ENCODE peak calls at places on chromosomes 3 and 15, in four cellular contexts. E is lung, I is IMR-90, M is mesenchymal stem cell. Z is an unnamed sample. For H3K27me3, the result is how much of the 10 kb centered on the place peaks cover.

GRCh38 chr15:67510597-67511225 is 10.2 kb upstream of the C15orf61 start:
- DNase-seq in E (no peak), I (peak), M (peak), Z (peak)

GRCh38 chr3:116148881-116149530 is 296.3 kb downstream of the LSAMP start:
- DNase-seq in E (no peak), I (peak), M (peak), Z (no peak)

GRCh38 chr3:139617656-139618268 is 60.0 kb downstream of the NMNAT3 start:
- DNase-seq in E (no peak), I (no peak), M (no peak), Z (no peak)

GRCh38 chr3:52792961-52793695 is 1.5 kb upstream of the ITIH3 start:
- DNase-seq in E (no peak), I (no peak), M (no peak), Z (no peak)

GRCh38 chr15:68073576-68074288 is 19.6 kb downstream of the PIAS1 start:
- DNase-seq in E (no peak), I (no peak), M (no peak), Z (no peak)

GRCh38 chr3:178384302-178384939 is 151.8 kb upstream of the KCNMB2 start:
- DNase-seq in E (no peak), I (no peak), M (peak), Z (peak)

GRCh38 chr3:127485396-127486170 is 105.0 kb downstream of the TPRA1 start:
- DNase-seq in E (peak), I (no peak), M (no peak), Z (no peak)

GRCh38 chr3:169144691-169145090 is 518.8 kb downstream of the MECOM start:
- DNase-seq in E (no peak), I (peak), M (no peak), Z (peak)

GRCh38 chr15:101445562-101446526 is 43.7 kb downstream of the PCSK6 start:
- DNase-seq in E (no peak), I (peak), M (peak), Z (peak)

GRCh38 chr3:84108442-84108971 is 850.3 kb upstream of the CADM2 start:
- DNase-seq in E (no peak), I (peak), M (peak), Z (peak)

GRCh38 chr3:48614044-48614443 is 4.6 kb upstream of the UQCRC1 start:
- DNase-seq in E (no peak), I (peak), M (peak), Z (peak)

GRCh38 chr3:196398782-196399181 is 33.4 kb downstream of the UBXN7 start:
- DNase-seq in E (no peak), I (no peak), M (no peak), Z (peak)

GRCh38 chr3:161927131-161927530 is 430.5 kb downstream of the OTOL1 start:
- DNase-seq in E (no peak), I (no peak), M (no peak), Z (no peak)

GRCh38 chr3:16060945-16061344 is 113.5 kb upstream of the GALNT15 start:
- DNase-seq in E (no peak), I (peak), M (peak), Z (peak)

GRCh38 chr3:127848131-127849129 is 26.1 kb upstream of the MGLL start:
- DNase-seq in E (no peak), I (peak), M (peak), Z (peak)

GRCh38 chr3:152853196-152853595 is 18.3 kb downstream of the P2RY1 start:
- DNase-seq in E (no peak), I (peak), M (peak), Z (peak)

GRCh38 chr3:127994011-127994410 is 58.2 kb upstream of the SEC61A1 start:
- DNase-seq in E (no peak), I (no peak), M (no peak), Z (no peak)

GRCh38 chr3:127771746-127772145 is 50.6 kb downstream of the MGLL start:
- DNase-seq in E (no peak), I (no peak), M (no peak), Z (no peak)

GRCh38 chr3:70086336-70086735 is 86.8 kb downstream of the SAMMSON start:
- DNase-seq in E (no peak), I (no peak), M (no peak), Z (no peak)
- H3K4me3 ChIP-seq in E (no peak), I (no peak), M (no peak), Z (no peak)

GRCh38 chr15:90886291-90886614 is 1.9 kb downstream of the FES start:
- DNase-seq in E (no peak), I (no peak), M (no peak), Z (no peak)

GRCh38 chr15:90883971-90884718 is at the start of gene FES:
- DNase-seq in E (peak), I (peak), M (peak), Z (no peak)

GRCh38 chr15:90884719-90885431 is 571 bp downstream of the FES start:
- DNase-seq in E (no peak), I (no peak), M (peak), Z (no peak)

GRCh38 chr15:90887037-90887481 is 2.8 kb downstream of the FES start:
- DNase-seq in E (no peak), I (no peak), M (no peak), Z (no peak)

DNA sequence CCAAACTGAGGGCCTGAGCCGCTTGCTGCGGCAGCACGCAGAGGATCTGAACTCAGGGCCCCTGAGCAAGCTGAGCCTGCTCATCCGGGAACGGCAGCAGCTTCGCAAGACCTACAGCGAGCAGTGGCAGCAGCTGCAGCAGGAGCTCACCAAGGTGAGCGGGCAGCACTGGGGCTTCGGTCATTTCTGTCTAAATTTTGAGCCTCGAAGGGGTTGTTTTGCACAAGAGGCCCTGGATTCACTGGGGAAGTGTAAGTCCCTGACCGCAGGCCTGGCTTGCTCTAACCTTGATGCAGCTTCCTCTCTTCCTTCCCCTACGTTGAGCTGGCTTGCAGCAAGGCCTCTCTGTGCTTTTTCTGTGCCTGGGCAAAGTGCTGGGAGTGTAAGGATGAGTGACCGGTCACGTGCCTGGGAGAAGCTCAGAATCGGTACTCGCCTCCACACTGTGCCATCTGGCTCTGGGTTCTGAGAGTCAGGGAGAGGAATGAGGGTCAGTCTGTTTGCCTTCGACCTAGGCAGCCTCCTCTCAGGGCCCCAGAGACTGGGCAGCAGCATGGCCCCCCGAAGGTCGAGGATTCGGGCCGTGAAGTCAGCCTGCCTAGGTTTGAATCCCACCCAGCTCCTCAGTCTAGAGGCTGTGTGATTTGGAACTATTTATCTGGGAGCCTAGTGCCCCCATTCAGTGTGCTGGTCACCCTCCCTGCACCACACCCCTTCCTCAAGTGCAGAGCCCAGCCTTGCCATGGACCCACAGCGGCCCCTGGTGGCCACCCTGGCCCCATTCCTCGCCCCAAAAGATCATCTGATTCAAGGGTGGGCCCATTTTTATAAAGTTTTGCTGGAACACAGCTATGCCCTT is 1.4 kb downstream of the FES start:
- DNase-seq in E (peak), I (peak), M (peak), Z (peak)
- H3K27ac ChIP-seq in E (peak), I (peak), M (no peak), Z (no peak)

DNA sequence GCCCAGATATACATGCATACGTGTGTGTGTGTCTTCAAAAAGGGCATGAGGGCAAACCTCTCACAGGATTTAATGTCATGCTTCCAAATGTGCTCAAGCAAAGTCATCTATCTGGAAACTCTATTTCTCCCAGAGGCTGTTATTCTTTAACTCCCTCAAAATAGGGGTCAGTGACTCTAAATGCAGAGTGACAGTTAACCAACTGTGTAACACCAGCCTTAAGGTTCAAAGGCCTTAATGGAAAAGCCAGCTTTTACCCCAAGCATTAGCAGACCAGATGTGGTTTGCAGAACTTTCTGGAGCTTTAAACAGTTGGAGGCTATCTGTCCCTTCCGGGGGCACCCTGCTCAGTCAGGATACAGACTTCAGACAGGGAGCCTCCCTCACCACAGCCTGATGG is 70.4 kb upstream of the SLC7A14 start:
- DNase-seq in E (no peak), I (no peak), M (no peak), Z (no peak)
- H3K27me3 ChIP-seq in E (under half), I (under half), M (under half), Z (under half)

DNA sequence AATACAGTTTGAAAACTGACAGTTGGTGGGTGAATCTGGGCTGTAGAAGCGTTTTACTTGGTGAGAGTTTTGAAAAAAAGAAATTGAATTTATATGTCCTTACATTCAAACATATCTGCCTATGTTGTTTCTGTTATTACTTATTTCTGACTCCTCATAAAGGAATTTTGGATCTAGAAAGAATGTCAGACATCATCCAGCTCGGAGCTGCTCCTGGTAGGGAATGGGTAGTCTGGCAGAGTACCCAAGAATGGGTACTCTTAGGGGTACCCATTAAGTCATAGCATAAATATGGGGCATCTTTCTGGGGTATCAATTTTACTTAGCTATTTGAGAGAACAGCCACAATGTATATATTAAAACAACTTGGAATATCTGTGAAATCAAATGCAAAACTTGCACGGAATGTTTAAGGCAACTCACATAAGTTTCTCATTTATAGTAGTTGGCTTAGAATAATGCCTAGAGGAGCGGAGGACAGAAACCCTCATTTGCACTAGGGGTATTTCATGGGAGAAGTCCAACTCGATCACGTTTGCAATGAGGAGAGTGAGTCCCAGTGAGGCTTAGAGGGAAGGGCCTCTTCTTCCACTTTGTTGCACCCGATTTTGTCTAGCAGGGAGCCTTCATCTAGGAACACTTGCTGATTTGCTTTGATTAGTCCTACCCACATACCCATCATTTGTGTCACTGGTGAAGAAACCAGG is 2.4 kb upstream of the LARP6 start:
- DNase-seq in E (no peak), I (peak), M (no peak), Z (no peak)
- H3K4me3 ChIP-seq in E (no peak), I (peak), M (peak), Z (no peak)

GRCh38 chr15:42276762-42277161 is 3.5 kb upstream of the TMEM87A start:
- DNase-seq in E (no peak), I (no peak), M (no peak), Z (no peak)

GRCh38 chr15:42273900-42274692 is 863 bp upstream of the TMEM87A start:
- DNase-seq in E (peak), I (peak), M (peak), Z (peak)

GRCh38 chr15:42274693-42274971 is 1.4 kb upstream of the TMEM87A start:
- DNase-seq in E (no peak), I (no peak), M (no peak), Z (no peak)

GRCh38 chr15:42273099-42273899 is at the start of the genes GANC and TMEM87A:
- DNase-seq in E (peak), I (peak), M (peak), Z (peak)

GRCh38 chr15:42275780-42276395 is 2.7 kb upstream of the TMEM87A start:
- DNase-seq in E (no peak), I (no peak), M (no peak), Z (no peak)
- H3K27ac ChIP-seq in E (peak), I (no peak), M (no peak), Z (peak)

DNA sequence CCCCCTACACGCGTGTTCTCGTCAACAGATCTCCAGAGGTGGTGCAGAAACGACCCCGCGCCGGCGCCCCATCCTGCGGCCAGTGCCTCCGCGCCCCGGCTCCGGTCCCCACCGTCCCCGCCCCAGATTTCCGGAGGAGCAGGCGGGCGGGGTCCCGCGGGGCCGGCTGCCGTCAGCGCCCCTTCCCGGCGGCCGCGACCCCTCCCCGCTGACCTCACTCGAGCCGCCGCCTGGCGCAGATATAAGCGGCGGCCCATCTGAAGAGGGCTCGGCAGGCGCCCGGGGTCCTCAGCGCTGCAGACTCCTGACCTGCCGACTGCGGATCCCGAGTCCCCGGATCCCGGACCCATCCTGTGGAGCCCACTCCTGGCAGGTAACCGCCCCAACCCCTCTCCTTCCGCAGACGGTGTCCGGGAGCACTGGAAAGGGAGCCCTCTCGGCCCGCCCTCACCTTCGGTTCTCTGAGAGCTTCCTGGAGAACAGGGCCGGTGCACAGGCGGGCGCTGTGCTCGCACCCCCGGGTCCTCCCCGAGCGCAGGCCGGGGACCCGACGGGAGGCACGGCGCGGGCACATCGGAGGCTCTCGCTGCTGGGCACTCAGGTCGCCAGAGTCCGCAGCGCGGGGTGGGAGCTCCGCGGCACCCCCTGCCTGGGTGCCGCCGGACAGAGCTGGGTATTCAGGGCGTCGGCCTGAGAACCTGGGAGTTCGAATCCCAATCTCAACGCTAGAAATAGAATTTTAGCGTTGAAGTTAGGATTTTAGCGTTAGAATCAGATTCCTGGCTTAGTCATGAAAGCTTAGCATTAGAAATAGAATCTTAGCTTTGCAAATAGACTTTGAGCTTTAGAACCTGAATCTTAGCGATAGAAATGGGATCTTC is at the start of gene TRH:
- DNase-seq in E (no peak), I (no peak), M (no peak), Z (no peak)
- H3K27me3 ChIP-seq in E (under half), I (half or more), M (half or more), Z (under half)

DNA sequence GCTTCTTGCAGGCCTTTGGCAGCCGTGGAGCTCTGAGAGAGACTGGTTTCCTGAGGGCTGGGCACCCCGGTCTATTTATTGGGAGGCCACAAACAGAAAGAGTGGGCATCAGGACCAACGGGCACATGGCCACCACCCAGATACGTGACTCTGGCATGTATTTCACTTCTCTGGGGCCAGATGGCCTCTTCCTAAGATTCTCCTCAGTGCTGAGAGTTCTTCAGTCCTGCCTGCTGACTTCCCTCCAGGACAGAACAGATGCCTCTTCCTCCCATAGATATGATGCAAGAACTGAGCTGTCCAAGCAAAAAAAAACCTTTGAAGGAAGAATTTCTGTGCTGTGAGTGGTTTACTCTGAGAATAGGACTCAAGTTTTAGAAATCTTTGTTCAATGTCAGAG is 107.7 kb downstream of the IGF2BP2 start:
- DNase-seq in E (no peak), I (peak), M (peak), Z (peak)
- H3K4me3 ChIP-seq in E (no peak), I (no peak), M (no peak), Z (no peak)

GRCh38 chr3:11575964-11576363 is 67.8 kb downstream of the VGLL4 start:
- DNase-seq in E (no peak), I (no peak), M (no peak), Z (no peak)

GRCh38 chr3:11578169-11578568 is 65.5 kb downstream of the VGLL4 start:
- DNase-seq in E (no peak), I (no peak), M (no peak), Z (no peak)

GRCh38 chr3:11574981-11575669 is 68.6 kb downstream of the VGLL4 start:
- DNase-seq in E (no peak), I (no peak), M (no peak), Z (no peak)

GRCh38 chr3:11580645-11581044 is 63.1 kb downstream of the VGLL4 start:
- DNase-seq in E (no peak), I (peak), M (no peak), Z (no peak)

GRCh38 chr3:11576453-11576852 is 67.3 kb downstream of the VGLL4 start:
- DNase-seq in E (no peak), I (no peak), M (no peak), Z (no peak)
- H3K27ac ChIP-seq in E (no peak), I (no peak), M (no peak), Z (no peak)

DNA sequence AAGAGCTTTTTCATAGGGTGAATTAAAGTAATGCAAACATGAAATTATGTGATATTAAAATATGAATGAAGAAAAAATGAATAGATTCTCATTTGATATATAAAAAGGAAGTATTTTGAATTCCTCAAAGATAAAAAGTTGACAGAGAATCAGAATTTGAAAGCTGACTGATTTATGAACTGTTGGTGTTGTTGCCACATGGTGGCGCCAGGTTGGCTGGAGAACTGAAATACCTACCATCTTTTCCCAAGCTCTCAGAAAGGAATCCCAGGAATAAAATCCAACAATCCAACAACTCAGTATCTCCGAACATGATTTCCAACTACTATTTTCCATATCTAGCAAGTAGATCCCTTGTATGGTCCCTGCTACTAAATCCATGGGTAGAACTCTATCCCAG is 3.1 kb downstream of the MYRIP start:
- DNase-seq in E (no peak), I (no peak), M (no peak), Z (no peak)
- H3K27me3 ChIP-seq in E (under half), I (under half), M (half or more), Z (under half)